ENCODE peak calls at places on chromosome 1, in ten cellular contexts. A is cardiac muscle cell, V is stomach, O is BE2C, P is endodermal cell, Z is PC-9, D is PC-3, L is transverse colon, Q is HAP-1, K is A549. G is an unnamed sample. For H3K9me3, the result is how much of the 10 kb centered on the place peaks cover.

GRCh38 chr1:193406901-193407300 is 220.5 kb upstream of the B3GALT2 start:
- DNase-seq in Q (peak), K (peak), V (no peak), L (no peak), D (peak), P (no peak), Z (no peak), O (no peak), A (peak), G (no peak)

GRCh38 chr1:2106681-2107405 is 56.6 kb downstream of the PRKCZ start:
- DNase-seq in L (no peak), O (no peak), Z (no peak), P (no peak), D (no peak), A (no peak), Q (no peak), K (no peak), V (no peak), G (no peak)

GRCh38 chr1:207897188-207897587 is 13.7 kb downstream of the CD34 start:
- DNase-seq in O (no peak), Q (peak), V (no peak), Z (no peak), P (peak), A (peak), D (peak), L (no peak), K (no peak), G (no peak)

GRCh38 chr1:96651517-96651916 is 70.1 kb upstream of the PTBP2 start:
- DNase-seq in V (no peak), Z (no peak), D (no peak), L (no peak), K (no peak), O (no peak), Q (no peak), P (peak), A (no peak), G (no peak)

GRCh38 chr1:99441234-99442095 is 177.2 kb downstream of the PLPPR4 start:
- DNase-seq in Q (no peak), Z (no peak), A (no peak), V (no peak), P (no peak), O (no peak), K (no peak), L (no peak), D (peak), G (no peak)

GRCh38 chr1:3365519-3366158 is 88.8 kb upstream of the ARHGEF16 start:
- DNase-seq in Z (no peak), L (no peak), K (no peak), P (no peak), O (no peak), A (peak), Q (no peak), V (no peak), D (no peak), G (no peak)

GRCh38 chr1:227896710-227897655 is 50.7 kb downstream of the WNT9A start:
- DNase-seq in O (peak), Z (no peak), V (peak), A (no peak), D (no peak), K (no peak), L (peak), Q (no peak), P (peak), G (peak)

GRCh38 chr1:23800396-23801337 is at the start of gene GALE:
- DNase-seq in P (peak), L (peak), O (peak), D (peak), A (peak), V (peak), Z (peak), K (peak), Q (peak), G (peak)

GRCh38 chr1:36650200-36651065 is 167.7 kb upstream of the CSF3R start:
- DNase-seq in Q (peak), D (peak), V (peak), K (peak), Z (no peak), L (peak), O (peak), A (peak), P (peak), G (no peak)

GRCh38 chr1:111723091-111723806 is 15.9 kb downstream of the INKA2 start:
- DNase-seq in V (no peak), D (no peak), Z (no peak), P (peak), Q (no peak), K (no peak), L (no peak), O (no peak), A (no peak), G (no peak)

GRCh38 chr1:55594701-55595100 is 379.5 kb upstream of the USP24 start:
- DNase-seq in P (no peak), V (no peak), Z (no peak), O (no peak), D (no peak), K (no peak), A (no peak), Q (no peak), L (no peak), G (no peak)

GRCh38 chr1:75172556-75172955 is 38.4 kb downstream of the LHX8 start:
- DNase-seq in P (no peak), L (no peak), Q (no peak), D (no peak), A (no peak), Z (no peak), V (no peak), K (no peak), O (no peak), G (no peak)

GRCh38 chr1:164635784-164636729 is 77.1 kb downstream of the PBX1 start:
- DNase-seq in L (peak), P (no peak), K (peak), V (peak), D (no peak), O (no peak), Z (no peak), Q (no peak), A (no peak), G (no peak)

GRCh38 chr1:99475991-99476532 is 169.9 kb upstream of the PALMD start:
- DNase-seq in P (no peak), Q (no peak), Z (peak), D (no peak), O (no peak), K (no peak), L (no peak), A (no peak), V (no peak), G (no peak)

GRCh38 chr1:182143154-182143657 is 81.7 kb upstream of the ZNF648 start:
- DNase-seq in O (peak), P (peak), L (peak), A (peak), K (peak), V (peak), Q (peak), D (peak), Z (peak), G (peak)

GRCh38 chr1:57422271-57423134 is 1.4 kb downstream of the DAB1 start:
- DNase-seq in O (no peak), L (no peak), Q (no peak), A (peak), V (no peak), P (peak), K (no peak), Z (no peak), D (no peak), G (no peak)

GRCh38 chr1:193325771-193326170 is 139.4 kb upstream of the B3GALT2 start:
- DNase-seq in A (no peak), P (no peak), K (no peak), D (no peak), V (no peak), O (no peak), Q (no peak), L (no peak), Z (peak), G (no peak)

GRCh38 chr1:94304553-94304952 is 67.2 kb upstream of the ARHGAP29 start:
- DNase-seq in Q (no peak), P (no peak), Z (no peak), A (no peak), O (no peak), D (peak), K (no peak), L (no peak), V (no peak), G (no peak)

GRCh38 chr1:238673561-238673960 is 712.8 kb upstream of the CHRM3 start:
- DNase-seq in V (no peak), L (no peak), O (no peak), D (no peak), A (no peak), Q (no peak), P (no peak), K (no peak), Z (no peak), G (no peak)

GRCh38 chr1:110412576-110412975 is 5.1 kb upstream of the LAMTOR5 start:
- DNase-seq in P (peak), V (peak), D (peak), Q (peak), Z (peak), O (peak), K (peak), L (peak), A (peak), G (peak)

GRCh38 chr1:84968865-84969264 is 28.0 kb downstream of the MCOLN2 start:
- DNase-seq in Z (no peak), O (no peak), P (no peak), L (no peak), V (no peak), D (no peak), K (no peak), Q (no peak), A (no peak), G (no peak)

GRCh38 chr1:198701766-198702539 is 63.1 kb downstream of the PTPRC start:
- DNase-seq in Q (no peak), Z (no peak), D (no peak), P (peak), O (peak), L (no peak), K (no peak), V (no peak), A (no peak), G (no peak)

GRCh38 chr1:37605806-37606474 is 10.2 kb upstream of the GNL2 start:
- DNase-seq in D (no peak), A (no peak), K (no peak), V (no peak), Z (no peak), P (no peak), L (peak), Q (no peak), O (no peak), G (no peak)

GRCh38 chr1:2088434-2088833 is 38.2 kb downstream of the PRKCZ start:
- DNase-seq in O (no peak), Q (no peak), A (no peak), D (no peak), V (no peak), K (no peak), P (no peak), Z (no peak), L (peak), G (no peak)

GRCh38 chr1:20366076-20366765 is 75.5 kb downstream of the VWA5B1 start:
- DNase-seq in A (no peak), L (peak), K (no peak), Z (no peak), Q (no peak), V (no peak), O (no peak), P (peak), D (peak), G (peak)

GRCh38 chr1:220371324-220371723 is 99.1 kb upstream of the RAB3GAP2 start:
- DNase-seq in Z (no peak), P (peak), D (peak), Q (no peak), K (no peak), L (no peak), A (peak), O (no peak), V (no peak), G (no peak)

GRCh38 chr1:107767156-107767582 is 197.8 kb downstream of the VAV3 start:
- DNase-seq in K (no peak), Q (no peak), O (no peak), Z (no peak), P (no peak), D (no peak), A (no peak), L (no peak), V (no peak), G (no peak)
- H3K4me3 ChIP-seq in K (no peak), Q (no peak), O (no peak), Z (no peak), P (no peak), D (no peak), A (no peak), L (no peak), V (no peak), G (no peak)

GRCh38 chr1:205626216-205626615 is 5.6 kb downstream of the ELK4 start:
- DNase-seq in L (no peak), D (no peak), Z (no peak), Q (no peak), K (no peak), V (no peak), P (no peak), O (no peak), A (no peak), G (no peak)
- H3K9me3 ChIP-seq in L (under half), D (under half), Z (under half), Q (under half), K (under half), V (under half), P (under half), O (under half), A (under half), G (under half)

DNA sequence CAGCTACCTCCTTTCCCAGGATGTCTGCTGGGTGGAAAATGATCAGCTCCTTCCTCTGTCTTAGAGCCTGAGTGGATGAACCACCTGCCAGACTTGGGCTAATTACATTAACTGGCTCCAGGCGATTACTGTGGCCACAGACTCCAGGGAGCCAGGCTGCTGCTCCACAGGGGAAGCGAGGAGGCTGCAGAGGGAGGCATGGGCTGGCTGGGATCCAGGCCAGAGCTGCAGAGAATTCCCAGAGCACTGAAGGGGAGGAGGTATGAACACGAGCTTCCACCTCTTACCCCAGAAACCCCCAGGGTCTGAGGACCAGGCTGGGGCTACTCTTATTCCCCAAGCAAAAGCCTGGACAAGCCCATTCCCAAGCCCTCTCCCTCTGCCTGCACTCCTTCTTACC is 136.0 kb upstream of the KLHDC7A start:
- DNase-seq in Z (no peak), D (no peak), O (peak), Q (no peak), P (no peak), V (no peak), A (no peak), K (no peak), L (no peak), G (no peak)
- H3K4me3 ChIP-seq in Z (no peak), D (no peak), O (no peak), Q (no peak), P (no peak), V (no peak), A (no peak), K (no peak), L (no peak), G (no peak)

DNA sequence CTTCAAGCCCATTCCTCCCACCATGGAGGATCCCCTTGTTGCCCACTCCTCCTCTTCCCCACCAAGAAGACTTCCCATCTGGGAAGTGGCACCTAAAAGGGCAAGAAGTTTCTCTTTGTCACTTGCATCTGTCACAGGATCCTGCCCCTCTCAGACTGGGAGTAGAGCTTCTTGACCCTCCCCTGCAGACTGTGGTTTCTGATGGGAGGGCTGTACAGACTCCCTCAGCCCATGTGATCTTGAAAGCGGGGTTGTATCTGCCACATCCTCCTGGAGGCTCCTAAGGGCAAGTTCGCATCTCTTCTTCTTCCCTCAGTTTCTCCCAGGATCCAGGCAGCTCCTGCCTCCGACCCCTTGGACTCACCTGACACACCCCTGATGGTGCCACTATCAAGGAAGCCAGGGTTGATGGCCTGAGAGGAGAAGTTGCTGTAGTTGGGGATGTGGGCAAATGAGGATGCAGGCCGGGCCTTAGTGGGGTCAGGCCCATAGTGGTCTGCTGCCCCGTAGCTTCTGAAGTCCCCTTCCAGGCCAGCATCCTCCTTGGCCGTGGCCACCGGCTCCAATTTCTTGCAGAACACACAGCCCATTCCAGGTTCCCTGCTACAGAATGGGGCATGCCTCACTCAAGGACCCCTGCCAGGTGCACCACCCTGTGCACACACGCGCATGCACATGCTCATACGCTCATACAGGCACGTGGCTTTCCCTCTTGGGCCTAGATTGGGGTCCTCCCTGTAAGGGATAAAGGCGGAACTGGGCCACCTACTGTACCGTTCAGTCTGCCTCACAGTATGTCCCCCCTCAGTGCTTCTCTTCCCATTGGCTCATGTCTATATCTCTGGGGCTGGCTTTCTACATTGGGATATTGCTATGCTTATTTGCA is 11.4 kb downstream of the FGR start:
- DNase-seq in L (no peak), V (no peak), Z (no peak), Q (no peak), A (no peak), O (no peak), D (no peak), K (no peak), P (no peak), G (no peak)
- H3K9me3 ChIP-seq in L (under half), V (under half), Z (under half), Q (under half), A (under half), O (under half), D (under half), K (under half), P (under half), G (under half)

DNA sequence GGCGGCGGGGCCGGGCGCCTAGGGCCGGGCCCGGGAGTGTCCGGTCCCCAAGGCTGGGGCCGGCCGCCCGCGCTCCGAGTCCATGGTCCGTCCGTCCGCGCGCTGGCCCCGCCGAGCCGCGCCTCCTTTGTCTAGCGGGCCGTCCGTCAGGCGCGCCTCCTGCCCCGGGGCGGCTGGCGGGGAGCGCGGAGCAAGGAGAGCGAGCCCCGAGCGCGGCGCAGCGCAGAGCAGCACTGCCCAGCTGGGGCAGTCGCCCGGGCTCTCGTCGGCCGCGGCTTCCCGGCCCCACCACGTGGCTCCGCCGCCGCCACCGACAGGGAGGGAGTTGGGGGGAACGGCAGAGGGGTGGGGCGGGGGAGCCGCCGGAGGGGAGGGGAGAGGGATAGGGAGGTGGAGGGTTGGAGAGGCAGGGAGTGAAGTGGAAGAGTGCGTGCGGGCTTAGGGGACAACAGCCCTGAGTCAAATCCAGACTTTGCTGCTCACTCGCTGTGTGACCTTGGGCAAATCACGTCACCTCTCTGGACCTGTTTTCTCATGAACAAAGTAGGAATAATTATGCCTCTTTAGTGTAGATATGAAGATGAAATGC is at the start of gene NKAIN1:
- DNase-seq in D (peak), O (peak), K (no peak), P (peak), V (no peak), A (peak), L (no peak), Z (no peak), Q (no peak), G (no peak)
- H3K4me3 ChIP-seq in D (peak), O (peak), K (peak), P (peak), V (peak), A (peak), L (peak), Z (no peak), Q (peak), G (no peak)

GRCh38 chr1:243818978-243819377 is 31.1 kb downstream of the AKT3 start:
- DNase-seq in P (no peak), V (no peak), Q (no peak), K (no peak), A (no peak), D (no peak), Z (no peak), L (no peak), O (peak), G (no peak)

GRCh38 chr1:243819438-243819839 is 30.6 kb downstream of the AKT3 start:
- DNase-seq in Q (no peak), P (peak), A (no peak), V (no peak), K (no peak), L (no peak), O (peak), Z (no peak), D (no peak), G (no peak)

DNA sequence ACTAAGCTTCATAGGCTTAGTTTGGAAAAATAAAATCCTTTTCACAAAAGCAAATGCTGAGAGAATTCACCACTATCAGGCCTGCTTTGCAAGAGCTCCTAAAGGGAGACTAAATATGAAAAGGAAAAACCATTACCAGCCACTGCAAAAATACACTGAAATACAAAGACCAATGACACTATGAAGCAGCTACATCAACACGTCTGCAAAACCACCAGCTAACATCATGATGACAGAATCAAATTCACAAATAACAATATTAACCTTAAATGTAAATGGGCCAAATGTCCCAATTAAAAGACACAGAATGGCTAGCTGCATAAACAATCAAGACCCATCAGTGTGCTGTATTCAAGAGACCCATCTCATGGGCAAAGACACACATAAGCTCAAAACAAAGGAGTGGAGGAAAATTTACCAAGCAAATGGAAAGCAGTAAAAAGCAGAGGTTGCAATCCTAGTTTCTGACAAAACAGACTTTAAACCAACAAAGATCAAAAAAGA is 28.8 kb downstream of the AKT3 start:
- DNase-seq in V (no peak), L (no peak), D (no peak), K (no peak), Q (no peak), P (no peak), A (no peak), Z (no peak), O (no peak), G (no peak)
- H3K9me3 ChIP-seq in V (under half), L (under half), D (under half), K (under half), Q (under half), P (under half), A (under half), Z (under half), O (under half), G (under half)

GRCh38 chr1:11649624-11650330 is 4.5 kb downstream of the FBXO2 start:
- DNase-seq in V (no peak), Z (no peak), O (no peak), D (no peak), L (no peak), A (no peak), K (no peak), P (no peak), Q (no peak), G (peak)
- H3K4me3 ChIP-seq in V (peak), Z (no peak), O (peak), D (peak), L (no peak), A (no peak), K (peak), P (no peak), Q (peak), G (no peak)

DNA sequence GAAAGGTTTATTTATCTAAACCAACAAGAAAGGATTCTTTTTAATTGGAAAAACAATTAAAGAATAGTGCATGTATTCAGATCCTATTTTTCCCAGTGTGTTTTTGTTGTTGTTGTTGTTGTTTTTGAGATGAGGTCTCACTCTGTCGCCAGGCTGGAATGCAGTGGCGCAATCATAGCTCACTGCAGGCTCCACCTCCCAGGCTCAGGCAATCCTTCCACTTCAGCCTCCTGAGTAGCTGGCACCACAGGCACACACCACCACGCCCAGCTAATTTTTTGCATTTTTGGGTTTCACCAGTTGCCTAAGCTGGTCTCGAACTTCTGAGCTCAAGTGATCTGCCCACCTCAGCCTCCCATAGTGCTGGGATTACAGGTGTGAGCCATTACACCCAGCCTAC is 22.1 kb downstream of the NEK2 start:
- DNase-seq in O (no peak), V (no peak), L (no peak), Q (no peak), K (peak), Z (peak), D (no peak), P (no peak), A (no peak), G (no peak)
- H3K9me3 ChIP-seq in O (under half), V (under half), L (under half), Q (under half), K (under half), Z (under half), D (under half), P (under half), A (under half), G (under half)

GRCh38 chr1:6359568-6360496 is 33.7 kb downstream of the ACOT7 start:
- DNase-seq in Q (no peak), V (peak), L (peak), Z (peak), O (peak), A (peak), D (no peak), P (peak), K (peak), G (peak)
- H3K4me3 ChIP-seq in Q (no peak), V (peak), L (peak), Z (no peak), O (no peak), A (no peak), D (no peak), P (no peak), K (no peak), G (peak)